ENCODE peak calls at places on chromosomes 3 and 15, in nine cellular contexts. D is ureter; O is epithelial cell of esophagus; M is NCI-H1417; K is activated T-helper 9 cell treated with anti-CD3 and anti-CD28 coated beads, Interleukin-2, amount 50 U/mL, for 16 hours; Z is LNCaP clone FGC; I is neural crest cell; L is brain microvascular endothelial cell; U is nucleus accumbens. T is an unnamed sample.

GRCh38 chr15:83105450-83105849 is 2.0 kb upstream of the TM6SF1 start:
- DNase-seq in D (no peak), O (no peak), M (no peak), K (no peak), Z (no peak), I (no peak), L (no peak), U (no peak), T (no peak)

GRCh38 chr3:127339943-127340861 is 52.4 kb upstream of the PRR20G start:
- DNase-seq in D (no peak), O (no peak), M (no peak), K (no peak), Z (no peak), I (no peak), L (no peak), U (no peak), T (peak; percentile 24)

GRCh38 chr3:54967586-54968244 is 39.9 kb upstream of the LRTM1 start:
- DNase-seq in D (no peak), O (peak; percentile 25), M (no peak), K (no peak), Z (no peak), I (no peak), L (peak; percentile 68), U (no peak), T (no peak)

GRCh38 chr3:10519236-10519635 is 13.8 kb upstream of the ATP2B2 start:
- DNase-seq in D (no peak), O (no peak), M (no peak), K (no peak), Z (no peak), I (no peak), L (no peak), U (no peak), T (no peak)

GRCh38 chr3:76324101-76324500 is 538.8 kb upstream of the ZNF717 start:
- DNase-seq in D (no peak), O (no peak), M (no peak), K (no peak), Z (no peak), I (no peak), L (peak; percentile 6), U (no peak), T (no peak)

GRCh38 chr15:58110999-58111717 is 27.0 kb upstream of the AQP9 start:
- DNase-seq in D (no peak), O (no peak), M (no peak), K (no peak), Z (no peak), I (no peak), L (no peak), U (no peak), T (no peak)

GRCh38 chr3:122322095-122323075 is 2.7 kb upstream of the CSTA start:
- DNase-seq in D (no peak), O (no peak), M (no peak), K (no peak), Z (no peak), I (no peak), L (no peak), U (no peak), T (no peak)

GRCh38 chr15:69735126-69735525 is 282.5 kb downstream of the RPLP1 start:
- DNase-seq in D (no peak), O (no peak), M (no peak), K (no peak), Z (no peak), I (peak; percentile 12), L (peak; percentile 80), U (no peak), T (no peak)

GRCh38 chr3:32283304-32283703 is 44.8 kb downstream of the CMTM8 start:
- DNase-seq in D (no peak), O (no peak), M (no peak), K (no peak), Z (no peak), I (no peak), L (peak; percentile 22), U (no peak), T (no peak)

GRCh38 chr3:42061711-42062408 is 29.3 kb upstream of the TRAK1 start:
- DNase-seq in D (peak; percentile 73), O (peak; percentile 94), M (no peak), K (no peak), Z (no peak), I (no peak), L (peak; percentile 92), U (no peak), T (peak; percentile 71)

GRCh38 chr15:81222007-81222406 is 25.3 kb downstream of the IL16 start:
- DNase-seq in D (no peak), O (no peak), M (no peak), K (no peak), Z (no peak), I (no peak), L (no peak), U (no peak), T (no peak)

GRCh38 chr3:181797431-181797830 is 85.7 kb downstream of the SOX2 start:
- DNase-seq in D (no peak), O (no peak), M (no peak), K (no peak), Z (no peak), I (no peak), L (no peak), U (no peak), T (no peak)

GRCh38 chr3:27752926-27753325 is 30.8 kb upstream of the EOMES start:
- DNase-seq in D (no peak), O (no peak), M (no peak), K (no peak), Z (no peak), I (no peak), L (no peak), U (no peak), T (no peak)

GRCh38 chr15:25345943-25346342 is 92.9 kb downstream of the UBE3A start:
- DNase-seq in D (no peak), O (peak; percentile 52), M (no peak), K (no peak), Z (peak; percentile 64), I (no peak), L (peak; percentile 11), U (peak; percentile 6), T (no peak)

GRCh38 chr3:160129459-160130061 is 95.7 kb upstream of the C3orf80 start:
- DNase-seq in D (no peak), O (peak; percentile 92), M (no peak), K (no peak), Z (no peak), I (no peak), L (peak; percentile 93), U (no peak), T (no peak)

GRCh38 chr3:12990781-12991480 is 82.3 kb downstream of the IQSEC1 start:
- DNase-seq in D (no peak), O (peak; percentile 57), M (no peak), K (no peak), Z (no peak), I (no peak), L (peak; percentile 67), U (no peak), T (no peak)

GRCh38 chr3:53194218-53195065 is 33.4 kb downstream of the PRKCD start:
- DNase-seq in D (peak; percentile 85), O (no peak), M (peak; percentile 46), K (no peak), Z (no peak), I (no peak), L (peak; percentile 22), U (no peak), T (no peak)

GRCh38 chr3:53161820-53162671 is 1.0 kb downstream of the PRKCD start:
- DNase-seq in D (no peak), O (peak; percentile 58), M (no peak), K (peak; percentile 34), Z (no peak), I (peak; percentile 23), L (no peak), U (no peak), T (no peak)